ENCODE peak calls at places on chromosomes 12 and 14, in four cellular contexts. One of them, this sample, is unnamed. For H3K36me3, the result is how much of the 10 kb centered on the place peaks cover.

GRCh38 chr14:95156765-95157194 is 549 bp downstream of the DICER1 start:
- DNase-seq in K562: peak
- DNase-seq in neuronal stem cell: no peak
- DNase-seq in Peyer's patch: no peak
- DNase-seq in this sample: peak

GRCh38 chr12:11891350-11892064 is 179.2 kb upstream of the BCL2L14 start:
- DNase-seq in K562: no peak
- DNase-seq in neuronal stem cell: no peak
- DNase-seq in Peyer's patch: no peak
- DNase-seq in this sample: no peak

GRCh38 chr12:47977046-47977771 is 13.8 kb downstream of the TMEM106C start:
- DNase-seq in K562: no peak
- DNase-seq in neuronal stem cell: no peak
- DNase-seq in Peyer's patch: no peak
- DNase-seq in this sample: no peak

GRCh38 chr14:32375663-32376062 is 46.6 kb downstream of the AKAP6 start:
- DNase-seq in K562: no peak
- DNase-seq in neuronal stem cell: no peak
- DNase-seq in Peyer's patch: no peak
- DNase-seq in this sample: no peak

GRCh38 chr14:19947413-19948090 is 16.8 kb downstream of the OR4K1 start:
- DNase-seq in K562: no peak
- DNase-seq in neuronal stem cell: no peak
- DNase-seq in Peyer's patch: no peak
- DNase-seq in this sample: no peak

GRCh38 chr12:56224954-56225353 is 812 bp downstream of the NABP2 start:
- DNase-seq in K562: peak
- DNase-seq in neuronal stem cell: no peak
- DNase-seq in Peyer's patch: no peak
- DNase-seq in this sample: no peak

GRCh38 chr12:42426733-42427132 is 100.8 kb downstream of the PPHLN1 start:
- DNase-seq in K562: peak
- DNase-seq in neuronal stem cell: no peak
- DNase-seq in Peyer's patch: no peak
- DNase-seq in this sample: no peak

GRCh38 chr12:127429556-127429955 is 837.4 kb upstream of the TMEM132C start:
- DNase-seq in K562: no peak
- DNase-seq in neuronal stem cell: no peak
- DNase-seq in Peyer's patch: no peak
- DNase-seq in this sample: no peak

GRCh38 chr12:65098364-65098763 is 22.7 kb downstream of the WIF1 start:
- DNase-seq in K562: no peak
- DNase-seq in neuronal stem cell: no peak
- DNase-seq in Peyer's patch: no peak
- DNase-seq in this sample: no peak

GRCh38 chr12:65922077-65922476 is 97.8 kb downstream of the HMGA2 start:
- DNase-seq in K562: no peak
- DNase-seq in neuronal stem cell: no peak
- DNase-seq in Peyer's patch: no peak
- DNase-seq in this sample: no peak

GRCh38 chr14:97802974-97803373 is 1005.8 kb downstream of the VRK1 start:
- DNase-seq in K562: no peak
- DNase-seq in neuronal stem cell: no peak
- DNase-seq in Peyer's patch: no peak
- DNase-seq in this sample: no peak

GRCh38 chr12:15532364-15532977 is 210.2 kb downstream of the PTPRO start:
- DNase-seq in K562: peak
- DNase-seq in neuronal stem cell: peak
- DNase-seq in Peyer's patch: no peak
- DNase-seq in this sample: peak

GRCh38 chr12:91717804-91718203 is 427.8 kb downstream of the BTG1 start:
- DNase-seq in K562: no peak
- DNase-seq in neuronal stem cell: no peak
- DNase-seq in Peyer's patch: no peak
- DNase-seq in this sample: no peak

GRCh38 chr14:60998617-60999016 is 17.6 kb downstream of the SLC38A6 start:
- DNase-seq in K562: no peak
- DNase-seq in neuronal stem cell: no peak
- DNase-seq in Peyer's patch: no peak
- DNase-seq in this sample: no peak

GRCh38 chr14:104547310-104547997 is 32.1 kb upstream of the C14orf180 start:
- DNase-seq in K562: no peak
- DNase-seq in neuronal stem cell: no peak
- DNase-seq in Peyer's patch: peak
- DNase-seq in this sample: no peak

GRCh38 chr14:103070971-103071542 is 13.0 kb upstream of the LBHD2 start:
- DNase-seq in K562: no peak
- DNase-seq in neuronal stem cell: no peak
- DNase-seq in Peyer's patch: peak
- DNase-seq in this sample: no peak

GRCh38 chr14:61864329-61864898 is 102.2 kb downstream of the SNAPC1 start:
- DNase-seq in K562: no peak
- DNase-seq in neuronal stem cell: no peak
- DNase-seq in Peyer's patch: no peak
- DNase-seq in this sample: no peak

GRCh38 chr12:112992541-112993398 is 14.5 kb downstream of the OAS2 start:
- DNase-seq in K562: peak
- DNase-seq in neuronal stem cell: peak
- DNase-seq in Peyer's patch: no peak
- DNase-seq in this sample: peak

GRCh38 chr12:76444408-76444984 is 96.3 kb upstream of the BBS10 start:
- DNase-seq in K562: no peak
- DNase-seq in neuronal stem cell: no peak
- DNase-seq in Peyer's patch: no peak
- DNase-seq in this sample: no peak

GRCh38 chr12:55935742-55936151 is 4.8 kb downstream of the DGKA start:
- DNase-seq in K562: no peak
- DNase-seq in neuronal stem cell: no peak
- DNase-seq in Peyer's patch: peak
- DNase-seq in this sample: no peak

GRCh38 chr12:132736913-132737312 is 24.7 kb downstream of the ANKLE2 start:
- DNase-seq in K562: no peak
- DNase-seq in neuronal stem cell: no peak
- DNase-seq in Peyer's patch: no peak
- DNase-seq in this sample: no peak

GRCh38 chr12:64061868-64062375 is 160.2 kb downstream of the KICS2 start:
- DNase-seq in K562: no peak
- DNase-seq in neuronal stem cell: no peak
- DNase-seq in Peyer's patch: no peak
- DNase-seq in this sample: no peak

DNA sequence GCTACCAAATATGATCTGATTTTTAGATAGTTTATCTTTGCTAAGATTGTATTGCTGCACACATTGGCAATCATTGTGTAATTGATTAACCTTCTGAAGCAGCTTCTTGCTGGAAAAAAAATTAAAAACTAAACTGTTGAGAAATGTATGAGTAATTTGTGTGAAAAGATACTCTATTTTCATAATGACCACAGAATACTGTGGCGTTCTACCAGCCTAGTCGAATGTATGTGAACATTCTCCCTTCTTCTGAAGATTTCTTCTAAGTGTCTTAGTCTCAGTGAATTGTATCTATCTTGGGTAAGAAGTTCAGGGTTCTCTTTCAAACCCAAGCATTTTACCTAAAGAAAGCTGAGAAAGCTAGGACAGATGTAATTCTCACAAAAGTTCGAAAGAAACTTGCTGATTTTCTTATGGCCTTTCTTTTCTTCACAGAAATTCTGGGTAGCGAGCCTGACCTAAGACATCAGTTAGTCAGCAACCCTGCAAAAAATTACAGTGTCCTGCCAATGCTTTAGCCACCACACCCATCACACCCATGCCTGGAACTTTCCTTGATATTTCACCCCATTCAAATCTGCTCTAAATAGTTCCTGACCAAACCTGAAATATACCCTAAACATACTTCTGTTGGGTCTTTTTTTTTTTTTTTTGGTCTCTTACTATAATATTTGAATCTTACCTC is 27.1 kb upstream of the C12orf71 start:
- DNase-seq in K562: no peak
- DNase-seq in neuronal stem cell: no peak
- DNase-seq in Peyer's patch: no peak
- DNase-seq in this sample: no peak
- H3K4me3 ChIP-seq in K562: no peak
- H3K4me3 ChIP-seq in neuronal stem cell: no peak
- H3K4me3 ChIP-seq in Peyer's patch: no peak
- H3K4me3 ChIP-seq in this sample: no peak

GRCh38 chr14:74551001-74551400 is 57.4 kb downstream of the ISCA2 start:
- DNase-seq in K562: no peak
- DNase-seq in neuronal stem cell: no peak
- DNase-seq in Peyer's patch: no peak
- DNase-seq in this sample: no peak

GRCh38 chr14:74550071-74550470 is 56.5 kb downstream of the ISCA2 start:
- DNase-seq in K562: no peak
- DNase-seq in neuronal stem cell: no peak
- DNase-seq in Peyer's patch: no peak
- DNase-seq in this sample: no peak

GRCh38 chr14:74547331-74547927 is 53.9 kb downstream of the ISCA2 start:
- DNase-seq in K562: no peak
- DNase-seq in neuronal stem cell: no peak
- DNase-seq in Peyer's patch: no peak
- DNase-seq in this sample: no peak

GRCh38 chr14:74549588-74549987 is 56.0 kb downstream of the ISCA2 start:
- DNase-seq in K562: no peak
- DNase-seq in neuronal stem cell: no peak
- DNase-seq in Peyer's patch: no peak
- DNase-seq in this sample: no peak

DNA sequence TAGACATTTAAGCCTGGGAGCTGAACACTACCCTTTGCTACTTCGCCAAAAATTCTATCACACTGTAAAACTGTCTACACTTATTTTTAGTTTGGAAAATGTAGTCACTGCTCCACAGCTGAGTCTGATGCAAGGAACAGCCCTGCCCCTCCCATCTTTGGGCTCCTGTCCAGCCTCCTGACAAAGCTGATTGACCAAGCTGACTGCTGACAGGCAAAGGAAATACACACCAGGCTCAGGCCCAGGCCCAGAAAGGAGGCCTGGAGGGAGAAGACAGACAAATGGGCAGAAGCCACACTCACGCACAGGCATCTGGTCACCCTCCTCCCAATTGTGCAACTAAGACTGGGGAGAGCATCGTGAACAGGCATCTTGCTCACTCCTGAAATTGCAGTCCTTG is 55.3 kb downstream of the ISCA2 start:
- DNase-seq in K562: no peak
- DNase-seq in neuronal stem cell: no peak
- DNase-seq in Peyer's patch: no peak
- DNase-seq in this sample: no peak
- H3K27ac ChIP-seq in K562: no peak
- H3K27ac ChIP-seq in neuronal stem cell: no peak
- H3K27ac ChIP-seq in Peyer's patch: no peak
- H3K27ac ChIP-seq in this sample: no peak

DNA sequence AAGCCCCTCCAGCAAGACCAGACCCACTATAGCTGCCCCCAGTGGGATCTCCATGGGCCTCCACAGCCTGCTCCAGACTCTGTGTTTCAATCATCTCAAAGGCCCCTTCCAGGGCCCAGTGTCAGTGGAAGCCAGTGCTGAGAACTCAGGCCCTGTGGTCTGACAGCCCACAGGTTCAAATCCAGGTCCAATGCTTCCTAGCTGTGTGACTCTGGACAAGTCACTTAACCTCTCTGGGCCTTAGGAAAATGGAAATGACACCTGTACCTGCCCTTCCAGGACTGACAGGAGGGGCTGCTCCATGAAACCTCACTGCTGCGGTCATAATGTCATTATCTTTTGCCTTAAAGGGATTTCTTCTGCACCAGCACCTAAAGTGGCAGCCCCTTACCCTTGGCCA is 101.9 kb downstream of the NCOR2 start:
- DNase-seq in K562: no peak
- DNase-seq in neuronal stem cell: no peak
- DNase-seq in Peyer's patch: no peak
- DNase-seq in this sample: no peak
- H3K36me3 ChIP-seq in K562: under half
- H3K36me3 ChIP-seq in neuronal stem cell: under half
- H3K36me3 ChIP-seq in Peyer's patch: under half
- H3K36me3 ChIP-seq in this sample: under half

GRCh38 chr14:79281244-79282199 is 929.8 kb downstream of the DIO2 start:
- DNase-seq in K562: no peak
- DNase-seq in neuronal stem cell: no peak
- DNase-seq in Peyer's patch: no peak
- DNase-seq in this sample: no peak
- H3K4me3 ChIP-seq in K562: no peak
- H3K4me3 ChIP-seq in neuronal stem cell: no peak
- H3K4me3 ChIP-seq in Peyer's patch: no peak
- H3K4me3 ChIP-seq in this sample: no peak

GRCh38 chr12:110743571-110744093 is 941 bp upstream of the PPP1CC start:
- DNase-seq in K562: peak
- DNase-seq in neuronal stem cell: peak
- DNase-seq in Peyer's patch: peak
- DNase-seq in this sample: peak
- H3K27ac ChIP-seq in K562: no peak
- H3K27ac ChIP-seq in neuronal stem cell: no peak
- H3K27ac ChIP-seq in Peyer's patch: peak
- H3K27ac ChIP-seq in this sample: peak

GRCh38 chr14:102005336-102005735 is 41.0 kb downstream of the DYNC1H1 start:
- DNase-seq in K562: no peak
- DNase-seq in neuronal stem cell: no peak
- DNase-seq in Peyer's patch: no peak
- DNase-seq in this sample: no peak
- H3K36me3 ChIP-seq in K562: half or more
- H3K36me3 ChIP-seq in neuronal stem cell: half or more
- H3K36me3 ChIP-seq in Peyer's patch: under half
- H3K36me3 ChIP-seq in this sample: under half